ENCODE peak calls at places on chromosomes 16 and 17, in seven cellular contexts. L is Peyer's patch, J is A549, V is uterus, A is prostate gland, O is fibroblast of lung, R is lung. M is an unnamed sample.
A peak's percentile ranks its signal among the peaks of the same experiment; 100 is the strongest.

GRCh38 chr17:4074831-4075495 is 67.9 kb downstream of the ZZEF1 start:
- DNase-seq in L (no peak), J (peak; percentile 56), V (no peak), A (no peak), O (peak; percentile 35), R (no peak), M (no peak)

GRCh38 chr16:56362057-56362655 is 63.2 kb downstream of the AMFR start:
- DNase-seq in L (no peak), J (no peak), V (peak; percentile 10), A (no peak), O (no peak), R (no peak), M (no peak)

GRCh38 chr16:12903325-12904040 is 2.1 kb downstream of the SHISA9 start:
- DNase-seq in L (no peak), J (no peak), V (no peak), A (no peak), O (no peak), R (no peak), M (no peak)

GRCh38 chr17:30378191-30378796 is 433 bp upstream of the CPD start:
- DNase-seq in L (peak; percentile 43), J (no peak), V (peak; percentile 32), A (no peak), O (peak; percentile 23), R (no peak), M (peak; percentile 27)

GRCh38 chr16:53892155-53892554 is 188.2 kb downstream of the FTO start:
- DNase-seq in L (no peak), J (peak; percentile 24), V (peak; percentile 31), A (peak; percentile 55), O (peak; percentile 67), R (peak; percentile 39), M (no peak)

GRCh38 chr16:69040144-69040909 is 65.1 kb upstream of the HAS3 start:
- DNase-seq in L (no peak), J (no peak), V (no peak), A (no peak), O (peak; percentile 73), R (no peak), M (no peak)

GRCh38 chr16:11253995-11254912 is 1.8 kb downstream of the SOCS1 start:
- DNase-seq in L (no peak), J (no peak), V (peak; percentile 31), A (no peak), O (no peak), R (no peak), M (no peak)

GRCh38 chr17:34827008-34827407 is 134.3 kb downstream of the CCT6B start:
- DNase-seq in L (no peak), J (no peak), V (no peak), A (peak; percentile 11), O (no peak), R (no peak), M (no peak)

GRCh38 chr17:40515491-40516041 is 14.1 kb upstream of the TNS4 start:
- DNase-seq in L (peak; percentile 20), J (no peak), V (no peak), A (no peak), O (no peak), R (no peak), M (no peak)

GRCh38 chr16:4846503-4846900 is 586 bp downstream of the GLYR1 start:
- DNase-seq in L (peak; percentile 55), J (no peak), V (no peak), A (peak; percentile 43), O (peak; percentile 66), R (peak; percentile 61), M (no peak)

GRCh38 chr16:7394936-7395335 is 62.3 kb downstream of the RBFOX1 start:
- DNase-seq in L (no peak), J (no peak), V (no peak), A (no peak), O (no peak), R (no peak), M (no peak)

GRCh38 chr17:48254896-48255295 is 147.3 kb downstream of the SNX11 start:
- DNase-seq in L (no peak), J (no peak), V (no peak), A (no peak), O (no peak), R (no peak), M (no peak)

GRCh38 chr17:61795546-61795945 is 67.8 kb downstream of the BRIP1 start:
- DNase-seq in L (no peak), J (no peak), V (no peak), A (no peak), O (no peak), R (no peak), M (no peak)

GRCh38 chr17:2880050-2880449 is 83.8 kb downstream of the RAP1GAP2 start:
- DNase-seq in L (no peak), J (no peak), V (no peak), A (no peak), O (no peak), R (no peak), M (no peak)

GRCh38 chr16:84532855-84533486 is 28.5 kb upstream of the MEAK7 start:
- DNase-seq in L (no peak), J (no peak), V (no peak), A (no peak), O (peak; percentile 46), R (no peak), M (no peak)

GRCh38 chr16:11396241-11397048 is 51.2 kb downstream of the RMI2 start:
- DNase-seq in L (peak; percentile 44), J (peak; percentile 94), V (peak; percentile 80), A (peak; percentile 61), O (peak; percentile 40), R (peak; percentile 74), M (peak; percentile 83)

GRCh38 chr16:85557083-85557975 is 55.8 kb upstream of the GSE1 start:
- DNase-seq in L (peak; percentile 69), J (peak; percentile 63), V (peak; percentile 47), A (no peak), O (no peak), R (no peak), M (peak; percentile 19)

GRCh38 chr16:30557397-30557949 is 701 bp downstream of the ZNF764 start:
- DNase-seq in L (no peak), J (no peak), V (peak; percentile 40), A (no peak), O (peak; percentile 6), R (no peak), M (no peak)

GRCh38 chr17:30226878-30227277 is 8.6 kb downstream of the SLC6A4 start:
- DNase-seq in L (no peak), J (no peak), V (no peak), A (no peak), O (no peak), R (no peak), M (no peak)

GRCh38 chr17:48618366-48618896 is 3.3 kb upstream of the HOXB8 start:
- DNase-seq in L (peak; percentile 77), J (peak; percentile 97), V (peak; percentile 92), A (peak; percentile 87), O (peak; percentile 56), R (peak; percentile 84), M (peak; percentile 85)

GRCh38 chr17:74433421-74434121 is 1.7 kb downstream of the GPRC5C start:
- DNase-seq in L (no peak), J (no peak), V (no peak), A (no peak), O (no peak), R (no peak), M (no peak)

GRCh38 chr16:67886387-67886786 is 1.7 kb downstream of the NRN1L start:
- DNase-seq in L (no peak), J (no peak), V (no peak), A (no peak), O (no peak), R (peak; percentile 59), M (no peak)
- TF ChIP-seq CTCF in L (no peak), J (no peak), V (no peak), A (no peak), O (no peak), R (no peak), M (no peak)

DNA sequence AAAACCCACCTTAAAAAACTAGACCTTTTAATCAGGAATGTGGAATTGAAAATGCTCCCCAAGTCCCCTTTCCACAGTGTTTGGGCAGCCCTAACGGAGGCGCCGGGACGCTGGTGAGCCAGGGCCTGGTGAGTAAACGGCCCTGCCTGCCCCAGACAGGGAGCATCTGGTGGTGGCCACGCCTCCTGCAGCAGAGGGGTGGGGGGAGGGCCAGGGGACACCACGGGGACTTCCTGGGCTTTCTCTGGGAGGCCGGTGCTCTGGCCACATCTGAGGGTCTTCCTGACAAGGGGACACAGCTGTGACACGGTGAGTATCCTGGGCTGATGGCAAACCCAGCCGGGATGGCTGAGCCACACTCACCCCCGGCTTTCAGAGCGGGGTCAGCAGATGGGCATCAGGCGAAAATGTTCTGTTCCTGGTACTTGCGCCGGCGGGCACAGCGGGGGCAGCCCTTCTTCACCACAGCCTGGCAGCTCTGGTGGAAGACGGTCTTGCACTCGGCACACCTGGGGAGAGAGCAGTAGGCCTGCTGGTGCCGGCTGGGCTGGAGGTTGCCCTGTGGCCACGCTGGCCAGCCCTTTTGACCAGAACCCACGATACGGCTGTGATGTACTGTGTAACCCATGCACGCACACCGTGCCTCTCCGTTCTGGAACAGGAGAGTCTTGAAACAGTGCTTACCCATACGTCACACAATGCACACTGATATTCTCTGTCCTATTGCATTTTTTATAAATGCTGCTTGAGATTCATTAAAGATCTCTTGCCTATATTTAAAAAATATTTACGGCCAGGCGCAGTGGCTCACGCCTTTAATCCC is 5.0 kb upstream of the ARHGAP27 start:
- DNase-seq in L (no peak), J (no peak), V (no peak), A (no peak), O (no peak), R (no peak), M (no peak)
- H3K27ac ChIP-seq in L (no peak overlapping the region), J (no peak overlapping the region), V (no peak overlapping the region), A (no peak overlapping the region), O (no peak overlapping the region), R (no peak overlapping the region), M (no peak overlapping the region)

GRCh38 chr16:63702981-63703590 is 1418.8 kb downstream of the CDH11 start:
- DNase-seq in L (no peak), J (no peak), V (no peak), A (no peak), O (no peak), R (no peak), M (no peak)
- TF ChIP-seq CTCF in L (no peak), J (no peak), V (no peak), A (no peak), O (no peak), R (no peak), M (no peak)

GRCh38 chr16:894841-895240 is 75.9 kb downstream of the LMF1 start:
- DNase-seq in L (no peak), J (no peak), V (no peak), A (no peak), O (no peak), R (no peak), M (no peak)
- H3K27ac ChIP-seq in L (no peak overlapping the region), J (no peak overlapping the region), V (no peak overlapping the region), A (no peak overlapping the region), O (no peak overlapping the region), R (no peak overlapping the region), M (no peak overlapping the region)